ENCODE peak calls at places on chromosomes 11 and 22, in seven cellular contexts. One of them, this sample, is unnamed.

GRCh38 chr22:35177811-35178210 is 79.5 kb upstream of the HMGXB4 start:
- DNase-seq in stimulated activated CD8-positive, alpha-beta memory T cell treated with anti-CD3 and anti-CD28 coated beads, Interleukin-7, amount 100 ng/mL, for 1 hour: no peak
- DNase-seq in HT-29: no peak
- DNase-seq in MM.1S: no peak
- DNase-seq in activated naive CD8-positive, alpha-beta T cell treated with anti-CD3 and anti-CD28 coated beads, Interleukin-2, amount 10 ng/mL, durations not matched to agents 7 days and 5 days: no peak
- DNase-seq in heart right ventricle: no peak
- DNase-seq in posterior cingulate gyrus: no peak
- DNase-seq in this sample: no peak

GRCh38 chr11:47354913-47355282 is 2.4 kb upstream of the MYBPC3 start:
- DNase-seq in stimulated activated CD8-positive, alpha-beta memory T cell treated with anti-CD3 and anti-CD28 coated beads, Interleukin-7, amount 100 ng/mL, for 1 hour: no peak
- DNase-seq in HT-29: no peak
- DNase-seq in MM.1S: no peak
- DNase-seq in activated naive CD8-positive, alpha-beta T cell treated with anti-CD3 and anti-CD28 coated beads, Interleukin-2, amount 10 ng/mL, durations not matched to agents 7 days and 5 days: no peak
- DNase-seq in heart right ventricle: no peak
- DNase-seq in posterior cingulate gyrus: no peak
- DNase-seq in this sample: no peak

GRCh38 chr11:44638032-44638431 is 72.6 kb downstream of the CD82 start:
- DNase-seq in stimulated activated CD8-positive, alpha-beta memory T cell treated with anti-CD3 and anti-CD28 coated beads, Interleukin-7, amount 100 ng/mL, for 1 hour: no peak
- DNase-seq in HT-29: no peak
- DNase-seq in MM.1S: no peak
- DNase-seq in activated naive CD8-positive, alpha-beta T cell treated with anti-CD3 and anti-CD28 coated beads, Interleukin-2, amount 10 ng/mL, durations not matched to agents 7 days and 5 days: no peak
- DNase-seq in heart right ventricle: no peak
- DNase-seq in posterior cingulate gyrus: peak
- DNase-seq in this sample: no peak

GRCh38 chr11:65489061-65489705 is 9.7 kb upstream of the MALAT1 start:
- DNase-seq in stimulated activated CD8-positive, alpha-beta memory T cell treated with anti-CD3 and anti-CD28 coated beads, Interleukin-7, amount 100 ng/mL, for 1 hour: no peak
- DNase-seq in HT-29: peak
- DNase-seq in MM.1S: no peak
- DNase-seq in activated naive CD8-positive, alpha-beta T cell treated with anti-CD3 and anti-CD28 coated beads, Interleukin-2, amount 10 ng/mL, durations not matched to agents 7 days and 5 days: no peak
- DNase-seq in heart right ventricle: peak
- DNase-seq in posterior cingulate gyrus: peak
- DNase-seq in this sample: no peak

GRCh38 chr11:110497204-110497987 is 67.6 kb downstream of the FDX1 start:
- DNase-seq in stimulated activated CD8-positive, alpha-beta memory T cell treated with anti-CD3 and anti-CD28 coated beads, Interleukin-7, amount 100 ng/mL, for 1 hour: no peak
- DNase-seq in HT-29: no peak
- DNase-seq in MM.1S: no peak
- DNase-seq in activated naive CD8-positive, alpha-beta T cell treated with anti-CD3 and anti-CD28 coated beads, Interleukin-2, amount 10 ng/mL, durations not matched to agents 7 days and 5 days: no peak
- DNase-seq in heart right ventricle: no peak
- DNase-seq in posterior cingulate gyrus: no peak
- DNase-seq in this sample: no peak

GRCh38 chr11:70230151-70230839 is 27.2 kb downstream of the FADD start:
- DNase-seq in stimulated activated CD8-positive, alpha-beta memory T cell treated with anti-CD3 and anti-CD28 coated beads, Interleukin-7, amount 100 ng/mL, for 1 hour: no peak
- DNase-seq in HT-29: no peak
- DNase-seq in MM.1S: no peak
- DNase-seq in activated naive CD8-positive, alpha-beta T cell treated with anti-CD3 and anti-CD28 coated beads, Interleukin-2, amount 10 ng/mL, durations not matched to agents 7 days and 5 days: no peak
- DNase-seq in heart right ventricle: no peak
- DNase-seq in posterior cingulate gyrus: no peak
- DNase-seq in this sample: no peak

GRCh38 chr11:111269146-111269868 is 23.8 kb downstream of the POU2AF2 start:
- DNase-seq in stimulated activated CD8-positive, alpha-beta memory T cell treated with anti-CD3 and anti-CD28 coated beads, Interleukin-7, amount 100 ng/mL, for 1 hour: no peak
- DNase-seq in HT-29: no peak
- DNase-seq in MM.1S: no peak
- DNase-seq in activated naive CD8-positive, alpha-beta T cell treated with anti-CD3 and anti-CD28 coated beads, Interleukin-2, amount 10 ng/mL, durations not matched to agents 7 days and 5 days: no peak
- DNase-seq in heart right ventricle: no peak
- DNase-seq in posterior cingulate gyrus: no peak
- DNase-seq in this sample: no peak

GRCh38 chr11:113475160-113475761 is at the start of gene DRD2:
- DNase-seq in stimulated activated CD8-positive, alpha-beta memory T cell treated with anti-CD3 and anti-CD28 coated beads, Interleukin-7, amount 100 ng/mL, for 1 hour: no peak
- DNase-seq in HT-29: no peak
- DNase-seq in MM.1S: no peak
- DNase-seq in activated naive CD8-positive, alpha-beta T cell treated with anti-CD3 and anti-CD28 coated beads, Interleukin-2, amount 10 ng/mL, durations not matched to agents 7 days and 5 days: no peak
- DNase-seq in heart right ventricle: no peak
- DNase-seq in posterior cingulate gyrus: no peak
- DNase-seq in this sample: no peak

GRCh38 chr11:6402561-6402981 is 12.3 kb downstream of the SMPD1 start:
- DNase-seq in stimulated activated CD8-positive, alpha-beta memory T cell treated with anti-CD3 and anti-CD28 coated beads, Interleukin-7, amount 100 ng/mL, for 1 hour: no peak
- DNase-seq in HT-29: no peak
- DNase-seq in MM.1S: peak
- DNase-seq in activated naive CD8-positive, alpha-beta T cell treated with anti-CD3 and anti-CD28 coated beads, Interleukin-2, amount 10 ng/mL, durations not matched to agents 7 days and 5 days: peak
- DNase-seq in heart right ventricle: no peak
- DNase-seq in posterior cingulate gyrus: no peak
- DNase-seq in this sample: peak